ENCODE peak calls at places on chromosomes 16 and 17, in four cellular contexts. One of them, this sample, is unnamed.

GRCh38 chr16:85321856-85322271 is 209.6 kb upstream of the CIBAR2 start:
- DNase-seq in hepatocyte: no peak
- DNase-seq in heart right ventricle: peak
- DNase-seq in stimulated activated CD4-positive, alpha-beta T cell treated with anti-CD3 and anti-CD28 coated beads, Interleukin-4, amount 100 ng/mL, for 4 hours: no peak
- DNase-seq in this sample: no peak

GRCh38 chr16:33877-34707 is 19.3 kb downstream of the POLR3K start:
- DNase-seq in hepatocyte: no peak
- DNase-seq in heart right ventricle: no peak
- DNase-seq in stimulated activated CD4-positive, alpha-beta T cell treated with anti-CD3 and anti-CD28 coated beads, Interleukin-4, amount 100 ng/mL, for 4 hours: no peak
- DNase-seq in this sample: no peak

GRCh38 chr16:11581677-11582076 is 5.0 kb downstream of the LITAF start:
- DNase-seq in hepatocyte: no peak
- DNase-seq in heart right ventricle: no peak
- DNase-seq in stimulated activated CD4-positive, alpha-beta T cell treated with anti-CD3 and anti-CD28 coated beads, Interleukin-4, amount 100 ng/mL, for 4 hours: no peak
- DNase-seq in this sample: no peak

GRCh38 chr16:56625943-56626654 is 518 bp downstream of the MT1E start:
- DNase-seq in hepatocyte: peak
- DNase-seq in heart right ventricle: peak
- DNase-seq in stimulated activated CD4-positive, alpha-beta T cell treated with anti-CD3 and anti-CD28 coated beads, Interleukin-4, amount 100 ng/mL, for 4 hours: no peak
- DNase-seq in this sample: no peak

GRCh38 chr16:8519179-8519578 is 71.1 kb downstream of the TMEM114 start:
- DNase-seq in hepatocyte: peak
- DNase-seq in heart right ventricle: no peak
- DNase-seq in stimulated activated CD4-positive, alpha-beta T cell treated with anti-CD3 and anti-CD28 coated beads, Interleukin-4, amount 100 ng/mL, for 4 hours: no peak
- DNase-seq in this sample: no peak

GRCh38 chr16:68539704-68540370 is 746 bp downstream of the ZFP90 start:
- DNase-seq in hepatocyte: peak
- DNase-seq in heart right ventricle: no peak
- DNase-seq in stimulated activated CD4-positive, alpha-beta T cell treated with anti-CD3 and anti-CD28 coated beads, Interleukin-4, amount 100 ng/mL, for 4 hours: no peak
- DNase-seq in this sample: no peak

GRCh38 chr17:38428150-38428642 is at the start of gene ARHGAP23:
- DNase-seq in hepatocyte: peak
- DNase-seq in heart right ventricle: peak
- DNase-seq in stimulated activated CD4-positive, alpha-beta T cell treated with anti-CD3 and anti-CD28 coated beads, Interleukin-4, amount 100 ng/mL, for 4 hours: peak
- DNase-seq in this sample: peak

GRCh38 chr17:49618112-49618611 is 42.5 kb downstream of the NXPH3 start:
- DNase-seq in hepatocyte: peak
- DNase-seq in heart right ventricle: no peak
- DNase-seq in stimulated activated CD4-positive, alpha-beta T cell treated with anti-CD3 and anti-CD28 coated beads, Interleukin-4, amount 100 ng/mL, for 4 hours: no peak
- DNase-seq in this sample: no peak

GRCh38 chr17:29929006-29929543 is 953 bp downstream of the SSH2 start:
- DNase-seq in hepatocyte: peak
- DNase-seq in heart right ventricle: no peak
- DNase-seq in stimulated activated CD4-positive, alpha-beta T cell treated with anti-CD3 and anti-CD28 coated beads, Interleukin-4, amount 100 ng/mL, for 4 hours: no peak
- DNase-seq in this sample: no peak

GRCh38 chr16:62406387-62406786 is 370.1 kb upstream of the CDH8 start:
- DNase-seq in hepatocyte: no peak
- DNase-seq in heart right ventricle: no peak
- DNase-seq in stimulated activated CD4-positive, alpha-beta T cell treated with anti-CD3 and anti-CD28 coated beads, Interleukin-4, amount 100 ng/mL, for 4 hours: no peak
- DNase-seq in this sample: no peak

This sample was measured in activated T-helper 9 cell treated with anti-CD3 and anti-CD28 coated beads, Interleukin-2, amount 50 U/mL, for 16 hours.